ENCODE peak calls at places on chromosomes 13 and 19, in nine cellular contexts. One of them, this sample, is unnamed.

GRCh38 chr13:39144941-39145533 is 106.8 kb downstream of the NHLRC3 start:
- DNase-seq in esophagus muscularis mucosa: no peak
- DNase-seq in neural progenitor cell: peak
- DNase-seq in WTC11: peak
- DNase-seq in GM13976: peak
- DNase-seq in AG04450: peak
- DNase-seq in GM23338: peak
- DNase-seq in RWPE1: peak
- DNase-seq in cardiac muscle cell: peak
- DNase-seq in this sample: peak

GRCh38 chr19:48551437-48552302 is at the start of gene SULT2B1:
- DNase-seq in esophagus muscularis mucosa: no peak
- DNase-seq in neural progenitor cell: no peak
- DNase-seq in WTC11: no peak
- DNase-seq in GM13976: no peak
- DNase-seq in AG04450: no peak
- DNase-seq in GM23338: no peak
- DNase-seq in RWPE1: peak
- DNase-seq in cardiac muscle cell: no peak
- DNase-seq in this sample: no peak

GRCh38 chr19:58572818-58573657 is at the start of gene MZF1:
- DNase-seq in esophagus muscularis mucosa: peak
- DNase-seq in neural progenitor cell: peak
- DNase-seq in WTC11: peak
- DNase-seq in GM13976: peak
- DNase-seq in AG04450: peak
- DNase-seq in GM23338: peak
- DNase-seq in RWPE1: peak
- DNase-seq in cardiac muscle cell: peak
- DNase-seq in this sample: peak

GRCh38 chr13:75787249-75787940 is 151.3 kb downstream of the LMO7 start:
- DNase-seq in esophagus muscularis mucosa: no peak
- DNase-seq in neural progenitor cell: no peak
- DNase-seq in WTC11: no peak
- DNase-seq in GM13976: no peak
- DNase-seq in AG04450: no peak
- DNase-seq in GM23338: no peak
- DNase-seq in RWPE1: no peak
- DNase-seq in cardiac muscle cell: no peak
- DNase-seq in this sample: peak

GRCh38 chr13:110114351-110114750 is 192.6 kb downstream of the COL4A1 start:
- DNase-seq in esophagus muscularis mucosa: no peak
- DNase-seq in neural progenitor cell: no peak
- DNase-seq in WTC11: no peak
- DNase-seq in GM13976: no peak
- DNase-seq in AG04450: no peak
- DNase-seq in GM23338: no peak
- DNase-seq in RWPE1: no peak
- DNase-seq in cardiac muscle cell: no peak
- DNase-seq in this sample: peak

GRCh38 chr19:5881543-5882299 is 11.4 kb upstream of the FUT5 start:
- DNase-seq in esophagus muscularis mucosa: no peak
- DNase-seq in neural progenitor cell: no peak
- DNase-seq in WTC11: no peak
- DNase-seq in GM13976: no peak
- DNase-seq in AG04450: no peak
- DNase-seq in GM23338: no peak
- DNase-seq in RWPE1: no peak
- DNase-seq in cardiac muscle cell: no peak
- DNase-seq in this sample: no peak

GRCh38 chr13:110788778-110789177 is 75.3 kb downstream of the ING1 start:
- DNase-seq in esophagus muscularis mucosa: no peak
- DNase-seq in neural progenitor cell: no peak
- DNase-seq in WTC11: no peak
- DNase-seq in GM13976: no peak
- DNase-seq in AG04450: no peak
- DNase-seq in GM23338: no peak
- DNase-seq in RWPE1: no peak
- DNase-seq in cardiac muscle cell: no peak
- DNase-seq in this sample: no peak

GRCh38 chr13:40920826-40921225 is 98.3 kb downstream of the ELF1 start:
- DNase-seq in esophagus muscularis mucosa: no peak
- DNase-seq in neural progenitor cell: no peak
- DNase-seq in WTC11: no peak
- DNase-seq in GM13976: no peak
- DNase-seq in AG04450: peak
- DNase-seq in GM23338: no peak
- DNase-seq in RWPE1: no peak
- DNase-seq in cardiac muscle cell: no peak
- DNase-seq in this sample: peak

GRCh38 chr13:73173160-73173905 is 114.5 kb downstream of the KLF5 start:
- DNase-seq in esophagus muscularis mucosa: no peak
- DNase-seq in neural progenitor cell: no peak
- DNase-seq in WTC11: no peak
- DNase-seq in GM13976: no peak
- DNase-seq in AG04450: no peak
- DNase-seq in GM23338: no peak
- DNase-seq in RWPE1: no peak
- DNase-seq in cardiac muscle cell: no peak
- DNase-seq in this sample: no peak

GRCh38 chr13:33016414-33017409 is at the start of gene KL:
- DNase-seq in esophagus muscularis mucosa: no peak
- DNase-seq in neural progenitor cell: peak
- DNase-seq in WTC11: peak
- DNase-seq in GM13976: peak
- DNase-seq in AG04450: no peak
- DNase-seq in GM23338: peak
- DNase-seq in RWPE1: no peak
- DNase-seq in cardiac muscle cell: peak
- DNase-seq in this sample: no peak

GRCh38 chr13:86846501-86846900 is 824.7 kb upstream of the SLITRK5 start:
- DNase-seq in esophagus muscularis mucosa: no peak
- DNase-seq in neural progenitor cell: no peak
- DNase-seq in WTC11: no peak
- DNase-seq in GM13976: no peak
- DNase-seq in AG04450: no peak
- DNase-seq in GM23338: no peak
- DNase-seq in RWPE1: no peak
- DNase-seq in cardiac muscle cell: no peak
- DNase-seq in this sample: no peak

GRCh38 chr19:45087531-45087930 is 5.4 kb upstream of the PPP1R37 start:
- DNase-seq in esophagus muscularis mucosa: no peak
- DNase-seq in neural progenitor cell: no peak
- DNase-seq in WTC11: no peak
- DNase-seq in GM13976: no peak
- DNase-seq in AG04450: no peak
- DNase-seq in GM23338: no peak
- DNase-seq in RWPE1: no peak
- DNase-seq in cardiac muscle cell: no peak
- DNase-seq in this sample: no peak

GRCh38 chr19:50794778-50795664 is 4.8 kb downstream of the ACP4 start:
- DNase-seq in esophagus muscularis mucosa: no peak
- DNase-seq in neural progenitor cell: no peak
- DNase-seq in WTC11: peak
- DNase-seq in GM13976: no peak
- DNase-seq in AG04450: no peak
- DNase-seq in GM23338: peak
- DNase-seq in RWPE1: no peak
- DNase-seq in cardiac muscle cell: no peak
- DNase-seq in this sample: no peak

GRCh38 chr19:50797429-50798115 is 7.4 kb downstream of the ACP4 start:
- DNase-seq in esophagus muscularis mucosa: no peak
- DNase-seq in neural progenitor cell: no peak
- DNase-seq in WTC11: no peak
- DNase-seq in GM13976: no peak
- DNase-seq in AG04450: no peak
- DNase-seq in GM23338: no peak
- DNase-seq in RWPE1: no peak
- DNase-seq in cardiac muscle cell: no peak
- DNase-seq in this sample: no peak

GRCh38 chr19:50796634-50797428 is 6.6 kb downstream of the ACP4 start:
- DNase-seq in esophagus muscularis mucosa: no peak
- DNase-seq in neural progenitor cell: no peak
- DNase-seq in WTC11: no peak
- DNase-seq in GM13976: no peak
- DNase-seq in AG04450: no peak
- DNase-seq in GM23338: no peak
- DNase-seq in RWPE1: no peak
- DNase-seq in cardiac muscle cell: no peak
- DNase-seq in this sample: no peak

GRCh38 chr19:50795665-50796073 is 5.5 kb downstream of the ACP4 start:
- DNase-seq in esophagus muscularis mucosa: no peak
- DNase-seq in neural progenitor cell: no peak
- DNase-seq in WTC11: no peak
- DNase-seq in GM13976: no peak
- DNase-seq in AG04450: no peak
- DNase-seq in GM23338: no peak
- DNase-seq in RWPE1: no peak
- DNase-seq in cardiac muscle cell: no peak
- DNase-seq in this sample: no peak

GRCh38 chr19:50796128-50796633 is 6.0 kb downstream of the ACP4 start:
- DNase-seq in esophagus muscularis mucosa: no peak
- DNase-seq in neural progenitor cell: no peak
- DNase-seq in WTC11: no peak
- DNase-seq in GM13976: peak
- DNase-seq in AG04450: no peak
- DNase-seq in GM23338: peak
- DNase-seq in RWPE1: no peak
- DNase-seq in cardiac muscle cell: no peak
- DNase-seq in this sample: no peak
- TF ChIP-seq CTCF in esophagus muscularis mucosa: no peak
- TF ChIP-seq CTCF in neural progenitor cell: no peak
- TF ChIP-seq CTCF in WTC11: no peak
- TF ChIP-seq CTCF in GM13976: peak
- TF ChIP-seq CTCF in AG04450: no peak
- TF ChIP-seq CTCF in GM23338: peak
- TF ChIP-seq CTCF in RWPE1: no peak
- TF ChIP-seq CTCF in cardiac muscle cell: no peak
- TF ChIP-seq CTCF in this sample: peak

GRCh38 chr19:43300876-43301765 is 31.8 kb upstream of the PSG9 start:
- DNase-seq in esophagus muscularis mucosa: peak
- DNase-seq in neural progenitor cell: no peak
- DNase-seq in WTC11: no peak
- DNase-seq in GM13976: no peak
- DNase-seq in AG04450: no peak
- DNase-seq in GM23338: no peak
- DNase-seq in RWPE1: no peak
- DNase-seq in cardiac muscle cell: no peak
- DNase-seq in this sample: no peak
- TF ChIP-seq CTCF in esophagus muscularis mucosa: no peak
- TF ChIP-seq CTCF in neural progenitor cell: no peak
- TF ChIP-seq CTCF in WTC11: no peak
- TF ChIP-seq CTCF in GM13976: no peak
- TF ChIP-seq CTCF in AG04450: no peak
- TF ChIP-seq CTCF in GM23338: no peak
- TF ChIP-seq CTCF in RWPE1: no peak
- TF ChIP-seq CTCF in cardiac muscle cell: no peak
- TF ChIP-seq CTCF in this sample: no peak

GRCh38 chr19:51514866-51515481 is 13.4 kb upstream of the SIGLEC12 start:
- DNase-seq in esophagus muscularis mucosa: peak
- DNase-seq in neural progenitor cell: peak
- DNase-seq in WTC11: no peak
- DNase-seq in GM13976: peak
- DNase-seq in AG04450: peak
- DNase-seq in GM23338: peak
- DNase-seq in RWPE1: peak
- DNase-seq in cardiac muscle cell: peak
- DNase-seq in this sample: peak

GRCh38 chr19:51508059-51508733 is 6.6 kb upstream of the SIGLEC12 start:
- DNase-seq in esophagus muscularis mucosa: no peak
- DNase-seq in neural progenitor cell: no peak
- DNase-seq in WTC11: no peak
- DNase-seq in GM13976: no peak
- DNase-seq in AG04450: no peak
- DNase-seq in GM23338: no peak
- DNase-seq in RWPE1: no peak
- DNase-seq in cardiac muscle cell: no peak
- DNase-seq in this sample: no peak

GRCh38 chr19:51513968-51514367 is 12.4 kb upstream of the SIGLEC12 start:
- DNase-seq in esophagus muscularis mucosa: no peak
- DNase-seq in neural progenitor cell: no peak
- DNase-seq in WTC11: no peak
- DNase-seq in GM13976: no peak
- DNase-seq in AG04450: no peak
- DNase-seq in GM23338: no peak
- DNase-seq in RWPE1: no peak
- DNase-seq in cardiac muscle cell: no peak
- DNase-seq in this sample: no peak

GRCh38 chr19:51509823-51510660 is 8.4 kb upstream of the SIGLEC12 start:
- DNase-seq in esophagus muscularis mucosa: peak
- DNase-seq in neural progenitor cell: no peak
- DNase-seq in WTC11: no peak
- DNase-seq in GM13976: no peak
- DNase-seq in AG04450: no peak
- DNase-seq in GM23338: no peak
- DNase-seq in RWPE1: no peak
- DNase-seq in cardiac muscle cell: no peak
- DNase-seq in this sample: no peak

GRCh38 chr19:51511353-51511752 is 9.8 kb upstream of the SIGLEC12 start:
- DNase-seq in esophagus muscularis mucosa: peak
- DNase-seq in neural progenitor cell: peak
- DNase-seq in WTC11: peak
- DNase-seq in GM13976: no peak
- DNase-seq in AG04450: no peak
- DNase-seq in GM23338: peak
- DNase-seq in RWPE1: no peak
- DNase-seq in cardiac muscle cell: no peak
- DNase-seq in this sample: peak
- TF ChIP-seq CTCF in esophagus muscularis mucosa: no peak
- TF ChIP-seq CTCF in neural progenitor cell: peak
- TF ChIP-seq CTCF in WTC11: peak
- TF ChIP-seq CTCF in GM13976: peak
- TF ChIP-seq CTCF in AG04450: peak
- TF ChIP-seq CTCF in GM23338: peak
- TF ChIP-seq CTCF in RWPE1: no peak
- TF ChIP-seq CTCF in cardiac muscle cell: peak
- TF ChIP-seq CTCF in this sample: peak

DNA sequence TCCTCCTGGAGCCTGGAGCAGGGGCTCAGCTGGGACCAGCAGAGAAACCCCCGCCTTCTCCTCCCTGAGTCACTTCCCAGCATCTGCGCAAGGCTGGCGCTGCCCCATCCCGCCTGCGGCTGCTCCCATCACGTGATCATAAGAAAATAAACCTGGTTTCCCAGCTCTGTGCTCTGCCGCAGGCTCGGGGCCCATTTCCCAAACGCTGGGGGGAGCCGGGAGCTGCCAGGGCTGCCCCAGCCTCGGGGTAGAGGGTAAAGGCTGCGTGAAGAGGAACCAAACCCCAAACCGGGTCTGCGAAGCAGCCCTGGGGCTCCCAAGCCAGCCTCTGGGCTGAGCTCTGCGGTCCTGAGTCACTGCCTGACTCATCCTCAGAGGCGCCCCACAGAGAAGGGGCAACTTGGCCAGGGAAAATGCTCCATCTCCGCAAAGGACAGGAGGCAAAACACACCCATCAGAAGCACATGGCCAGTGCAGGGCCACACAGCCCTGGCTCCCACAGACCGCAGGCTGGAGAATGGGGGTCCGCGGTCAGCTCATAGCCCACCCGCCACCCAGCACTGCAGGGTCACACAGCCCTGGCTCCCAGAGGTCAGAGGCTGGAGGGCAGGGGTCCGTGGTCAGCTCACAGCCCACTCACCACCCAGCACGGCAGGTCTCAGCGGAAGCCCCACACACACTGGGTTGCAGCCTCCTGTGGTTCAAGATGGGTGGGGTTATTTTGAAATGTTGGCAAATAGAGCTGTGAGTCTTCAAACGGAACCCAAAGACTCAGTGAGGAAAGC is 67.1 kb downstream of the RASA3 start:
- DNase-seq in esophagus muscularis mucosa: peak
- DNase-seq in neural progenitor cell: peak
- DNase-seq in WTC11: peak
- DNase-seq in GM13976: peak
- DNase-seq in AG04450: peak
- DNase-seq in GM23338: peak
- DNase-seq in RWPE1: peak
- DNase-seq in cardiac muscle cell: peak
- DNase-seq in this sample: peak
- TF ChIP-seq CTCF in esophagus muscularis mucosa: no peak
- TF ChIP-seq CTCF in neural progenitor cell: no peak
- TF ChIP-seq CTCF in WTC11: no peak
- TF ChIP-seq CTCF in GM13976: no peak
- TF ChIP-seq CTCF in AG04450: peak
- TF ChIP-seq CTCF in GM23338: no peak
- TF ChIP-seq CTCF in RWPE1: no peak
- TF ChIP-seq CTCF in cardiac muscle cell: no peak
- TF ChIP-seq CTCF in this sample: peak

This sample was measured in HFFc6.